ENCODE peak calls at places on chromosomes 12 and 14, in five cellular contexts. W is globus pallidus, I is EL, X is NCI-H2171, G is bronchial epithelial cell. O is an unnamed sample.

GRCh38 chr14:67311868-67312267 is 47.7 kb downstream of the ATP6V1D start:
- DNase-seq in I (no peak), G (peak), X (no peak), W (no peak), O (no peak)

GRCh38 chr12:127401005-127401404 is 866.0 kb upstream of the TMEM132C start:
- DNase-seq in X (no peak), I (peak), G (no peak), W (no peak), O (no peak)

GRCh38 chr14:70315942-70316341 is 43.5 kb downstream of the COX16 start:
- DNase-seq in X (no peak), G (peak), W (no peak), I (no peak), O (no peak)

GRCh38 chr14:90398841-90399540 is 2.2 kb downstream of the CALM1 start:
- DNase-seq in X (no peak), W (no peak), I (no peak), G (peak), O (no peak)

GRCh38 chr12:46303039-46303666 is 34.3 kb upstream of the SLC38A1 start:
- DNase-seq in G (peak), X (no peak), W (peak), I (peak), O (peak)

GRCh38 chr14:36661506-36662257 is at the start of gene PAX9:
- DNase-seq in G (peak), I (peak), X (peak), W (peak), O (no peak)

GRCh38 chr12:76820888-76821482 is 57.1 kb downstream of the ZDHHC17 start:
- DNase-seq in X (peak), W (peak), I (peak), G (peak), O (no peak)

GRCh38 chr14:71380271-71380670 is 473.0 kb downstream of the PCNX1 start:
- DNase-seq in W (no peak), G (peak), I (peak), X (no peak), O (no peak)

GRCh38 chr12:50285253-50285652 is 1.9 kb upstream of the LIMA1 start:
- DNase-seq in W (no peak), G (no peak), I (no peak), X (no peak), O (no peak)

GRCh38 chr12:34292736-34293625 is 270.7 kb downstream of the ALG10 start:
- DNase-seq in X (no peak), W (no peak), I (no peak), G (no peak), O (no peak)

GRCh38 chr12:93200291-93200917 is 177.3 kb upstream of the NUDT4 start:
- DNase-seq in G (no peak), I (no peak), X (no peak), W (no peak), O (no peak)

GRCh38 chr14:98177551-98177950 is 1094.4 kb downstream of the BCL11B start:
- DNase-seq in I (no peak), G (no peak), W (no peak), X (no peak), O (no peak)

GRCh38 chr12:92469837-92470236 is 233.0 kb upstream of the PLEKHG7 start:
- DNase-seq in G (peak), W (no peak), I (no peak), X (no peak), O (no peak)

GRCh38 chr12:3332190-3332589 is 158.8 kb upstream of the PRMT8 start:
- DNase-seq in G (peak), W (no peak), I (no peak), X (no peak), O (no peak)

GRCh38 chr14:71711131-71711530 is 221.1 kb upstream of the RGS6 start:
- DNase-seq in W (no peak), I (peak), X (no peak), G (no peak), O (no peak)

GRCh38 chr12:118635276-118635675 is 258.9 kb downstream of the SUDS3 start:
- DNase-seq in I (no peak), W (no peak), X (no peak), G (no peak), O (no peak)

GRCh38 chr12:78418919-78419318 is 445.7 kb upstream of the SYT1 start:
- DNase-seq in X (peak), I (no peak), G (no peak), W (no peak), O (no peak)

GRCh38 chr12:111428728-111429175 is 23.0 kb downstream of the SH2B3 start:
- DNase-seq in X (no peak), I (no peak), G (no peak), W (no peak), O (no peak)

GRCh38 chr14:100045687-100046344 is 19.4 kb upstream of the EVL start:
- DNase-seq in I (peak), W (no peak), G (no peak), X (no peak), O (no peak)

GRCh38 chr12:27635349-27635972 is 60.8 kb upstream of the REP15 start:
- DNase-seq in X (peak), I (peak), W (peak), G (peak), O (peak)

GRCh38 chr12:107503129-107503850 is 182.3 kb upstream of the PWP1 start:
- DNase-seq in W (no peak), I (no peak), X (no peak), G (no peak), O (no peak)

GRCh38 chr12:95205685-95206084 is 11.6 kb downstream of the FGD6 start:
- DNase-seq in W (peak), X (no peak), G (peak), I (peak), O (peak)

GRCh38 chr12:52074006-52074405 is 4.2 kb downstream of the ATG101 start:
- DNase-seq in X (no peak), I (peak), G (no peak), W (no peak), O (no peak)

GRCh38 chr12:18345021-18345735 is 83.9 kb downstream of the PIK3C2G start:
- DNase-seq in X (no peak), W (peak), I (peak), G (no peak), O (no peak)

GRCh38 chr14:54881235-54881760 is 21.3 kb downstream of the GCH1 start:
- DNase-seq in W (no peak), X (peak), G (peak), I (peak), O (no peak)

GRCh38 chr12:49121047-49121696 is 10.0 kb downstream of the TUBA1B start:
- DNase-seq in X (peak), G (peak), W (peak), I (peak), O (peak)

GRCh38 chr12:70885952-70886351 is 34.6 kb downstream of the PTPRR start:
- DNase-seq in X (no peak), I (no peak), G (no peak), W (no peak), O (peak)

GRCh38 chr12:122031342-122032216 is 9.9 kb downstream of the BCL7A start:
- DNase-seq in W (no peak), G (peak), I (peak), X (no peak), O (no peak)

GRCh38 chr14:76267322-76268012 is 108.5 kb upstream of the ESRRB start:
- DNase-seq in G (peak), W (peak), I (peak), X (peak), O (peak)

GRCh38 chr12:12425616-12426015 is 68.7 kb downstream of the BORCS5 start:
- DNase-seq in W (no peak), G (peak), X (no peak), I (peak), O (no peak)

GRCh38 chr14:69354383-69355154 is 43.5 kb downstream of the ERH start:
- DNase-seq in I (no peak), G (peak), W (no peak), X (peak), O (peak)

GRCh38 chr12:64175254-64175945 is 46.7 kb downstream of the KICS2 start:
- DNase-seq in W (no peak), I (no peak), G (no peak), X (no peak), O (peak)

GRCh38 chr14:91315844-91316267 is 71.4 kb upstream of the GPR68 start:
- DNase-seq in G (no peak), X (no peak), I (no peak), W (no peak), O (no peak)

GRCh38 chr12:2101798-2102197 is 49.0 kb downstream of the CACNA1C start:
- DNase-seq in W (no peak), G (no peak), X (no peak), I (peak), O (no peak)

GRCh38 chr12:1374296-1374695 is 220.1 kb downstream of the FBXL14 start:
- DNase-seq in G (no peak), W (no peak), I (no peak), X (no peak), O (no peak)

O was measured in putamen.